ENCODE peak calls at places on chromosomes 4 and X, in five cellular contexts. S is WTC11, T is A549, D is K562, C is GM12878. U is an unnamed sample.

GRCh38 chr4:96352051-96352517 is 512.2 kb downstream of the PDHA2 start:
- DNase-seq in S (peak), T (peak), D (no peak), C (no peak), U (peak)

GRCh38 chrX:115410731-115411435 is 121.4 kb downstream of the LUZP4 start:
- DNase-seq in S (no peak), T (no peak), D (no peak), C (no peak), U (no peak)

GRCh38 chrX:23783569-23784486 is 855 bp downstream of the SAT1 start:
- DNase-seq in S (no peak), T (peak), D (peak), C (no peak), U (no peak)

GRCh38 chr4:163988921-163989320 is 494.4 kb downstream of the TMA16 start:
- DNase-seq in S (no peak), T (no peak), D (no peak), C (no peak), U (no peak)

GRCh38 chr4:89110541-89110985 is 770 bp upstream of the TIGD2 start:
- DNase-seq in S (peak), T (no peak), D (peak), C (no peak), U (no peak)

GRCh38 chr4:41360214-41360910 is 103.6 kb downstream of the UCHL1 start:
- DNase-seq in S (peak), T (peak), D (peak), C (no peak), U (no peak)

GRCh38 chr4:153205757-153206156 is 1.5 kb downstream of the TRIM2 start:
- DNase-seq in S (peak), T (no peak), D (no peak), C (no peak), U (no peak)

GRCh38 chrX:71253253-71254091 is 468 bp downstream of the ZMYM3 start:
- DNase-seq in S (peak), T (peak), D (peak), C (no peak), U (peak)

GRCh38 chr4:80335554-80336358 is at the start of gene CFAP299:
- DNase-seq in S (peak), T (peak), D (peak), C (peak), U (peak)

GRCh38 chr4:121655320-121656268 is 41.2 kb downstream of the ANXA5 start:
- DNase-seq in S (no peak), T (no peak), D (no peak), C (no peak), U (no peak)

GRCh38 chr4:126627255-126627654 is 1005.5 kb upstream of the INTU start:
- DNase-seq in S (peak), T (peak), D (no peak), C (no peak), U (no peak)

GRCh38 chrX:4805559-4805958 is 1092.1 kb upstream of the PRKX start:
- DNase-seq in S (no peak), T (no peak), D (no peak), C (no peak), U (peak)

GRCh38 chr4:156419080-156419638 is 465.5 kb upstream of the CTSO start:
- DNase-seq in S (no peak), T (no peak), D (no peak), C (no peak), U (no peak)

GRCh38 chr4:57491388-57491787 is 381.2 kb upstream of the IGFBP7 start:
- DNase-seq in S (no peak), T (no peak), D (no peak), C (no peak), U (no peak)

GRCh38 chr4:140937866-140938265 is 181.7 kb upstream of the TBC1D9 start:
- DNase-seq in S (no peak), T (peak), D (no peak), C (no peak), U (no peak)

GRCh38 chr4:26753187-26753586 is 107.5 kb upstream of the STIM2 start:
- DNase-seq in S (no peak), T (no peak), D (no peak), C (no peak), U (no peak)

GRCh38 chrX:10168226-10168625 is 11.5 kb downstream of the CLCN4 start:
- DNase-seq in S (no peak), T (no peak), D (no peak), C (no peak), U (peak)

GRCh38 chr4:94673961-94674360 is 83.8 kb upstream of the BMPR1B start:
- DNase-seq in S (no peak), T (no peak), D (no peak), C (no peak), U (no peak)

GRCh38 chr4:139919513-139919912 is 234.5 kb downstream of the MAML3 start:
- DNase-seq in S (no peak), T (peak), D (no peak), C (no peak), U (no peak)

GRCh38 chr4:10013722-10014121 is 7.6 kb downstream of the SLC2A9 start:
- DNase-seq in S (peak), T (peak), D (peak), C (no peak), U (no peak)

GRCh38 chr4:26424838-26425237 is 65.4 kb downstream of the CCKAR start:
- DNase-seq in S (no peak), T (no peak), D (no peak), C (no peak), U (no peak)

GRCh38 chrX:42664706-42665105 is 113.3 kb downstream of the PPP1R2C start:
- DNase-seq in S (no peak), T (no peak), D (no peak), C (no peak), U (no peak)

GRCh38 chr4:72430050-72430449 is 139.0 kb downstream of the ADAMTS3 start:
- DNase-seq in S (no peak), T (no peak), D (no peak), C (no peak), U (no peak)

GRCh38 chr4:158159718-158160094 is 13.1 kb downstream of the GASK1B start:
- DNase-seq in S (no peak), T (no peak), D (no peak), C (no peak), U (no peak)

GRCh38 chrX:127888767-127889166 is 163.4 kb downstream of the ACTRT1 start:
- DNase-seq in S (no peak), T (no peak), D (no peak), C (no peak), U (no peak)

GRCh38 chr4:128776794-128777216 is 32.7 kb upstream of the JADE1 start:
- DNase-seq in S (no peak), T (peak), D (no peak), C (no peak), U (no peak)

GRCh38 chr4:80188457-80188800 is 8.9 kb upstream of the PRDM8 start:
- DNase-seq in S (no peak), T (no peak), D (no peak), C (no peak), U (no peak)

GRCh38 chr4:152482211-152482610 is 53.7 kb downstream of the FBXW7 start:
- DNase-seq in S (no peak), T (no peak), D (no peak), C (no peak), U (no peak)

GRCh38 chrX:155028749-155029360 is 2.2 kb downstream of the FUNDC2 start:
- DNase-seq in S (no peak), T (peak), D (no peak), C (no peak), U (no peak)

GRCh38 chr4:2257361-2258001 is 4.4 kb downstream of the MXD4 start:
- DNase-seq in S (peak), T (no peak), D (no peak), C (no peak), U (no peak)

GRCh38 chrX:79161655-79162054 is 17.2 kb downstream of the GPR174 start:
- DNase-seq in S (no peak), T (no peak), D (no peak), C (peak), U (no peak)

GRCh38 chr4:67198757-67199156 is 346.5 kb downstream of the CENPC start:
- DNase-seq in S (no peak), T (peak), D (no peak), C (no peak), U (no peak)

GRCh38 chr4:92231511-92231910 is 72.3 kb upstream of the GRID2 start:
- DNase-seq in S (no peak), T (no peak), D (no peak), C (no peak), U (no peak)

DNA sequence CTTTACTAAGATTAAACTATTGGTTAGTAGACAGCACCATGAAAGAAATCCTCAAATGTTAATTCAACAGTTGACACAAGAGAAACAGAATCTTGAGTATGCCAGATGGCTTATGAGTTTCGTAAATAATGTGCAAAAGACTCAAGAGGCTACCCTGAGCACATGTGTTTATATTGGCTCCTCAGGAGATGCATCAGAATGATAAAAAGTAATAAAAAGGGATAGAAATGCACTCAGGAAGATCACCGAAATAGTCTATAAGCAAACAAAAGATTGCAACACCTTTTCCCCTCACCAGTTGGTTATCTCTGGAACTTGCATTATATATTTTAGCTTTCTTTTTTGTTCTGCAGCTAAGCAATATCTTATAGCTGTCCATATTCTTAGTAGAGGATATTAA is 84.4 kb downstream of the SCFD2 start:
- DNase-seq in S (no peak), T (no peak), D (no peak), C (no peak), U (no peak)
- TF ChIP-seq ESRRA in S (no peak), T (no peak), D (no peak), C (no peak), U (no peak)

DNA sequence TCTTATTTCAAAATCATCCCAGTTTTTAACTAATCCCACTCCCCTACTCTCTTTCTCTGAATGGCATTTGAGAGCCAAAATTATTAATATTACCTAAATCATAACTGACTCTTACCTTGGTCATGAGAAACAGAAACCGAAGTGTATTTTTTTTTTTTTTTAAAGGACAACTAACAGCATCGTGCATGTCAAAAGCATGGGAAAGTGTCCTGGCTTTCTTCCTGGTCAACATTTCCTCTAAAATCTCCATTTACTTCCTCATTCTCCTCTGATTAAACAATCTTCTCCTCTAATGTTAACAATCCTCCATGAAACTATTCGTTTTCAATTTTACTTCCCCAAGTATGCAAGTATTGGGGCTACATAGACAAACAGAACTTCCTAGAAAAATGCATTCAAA is 2.1 kb upstream of the STS start:
- DNase-seq in S (no peak), T (peak), D (no peak), C (no peak), U (no peak)
- TF ChIP-seq ESRRA in S (no peak), T (no peak), D (no peak), C (no peak), U (no peak)

GRCh38 chrX:134909258-134909657 is 81.5 kb upstream of the SMIM10 start:
- DNase-seq in S (no peak), T (no peak), D (no peak), C (no peak), U (no peak)
- TF ChIP-seq ESRRA in S (no peak), T (no peak), D (no peak), C (no peak), U (no peak)

DNA sequence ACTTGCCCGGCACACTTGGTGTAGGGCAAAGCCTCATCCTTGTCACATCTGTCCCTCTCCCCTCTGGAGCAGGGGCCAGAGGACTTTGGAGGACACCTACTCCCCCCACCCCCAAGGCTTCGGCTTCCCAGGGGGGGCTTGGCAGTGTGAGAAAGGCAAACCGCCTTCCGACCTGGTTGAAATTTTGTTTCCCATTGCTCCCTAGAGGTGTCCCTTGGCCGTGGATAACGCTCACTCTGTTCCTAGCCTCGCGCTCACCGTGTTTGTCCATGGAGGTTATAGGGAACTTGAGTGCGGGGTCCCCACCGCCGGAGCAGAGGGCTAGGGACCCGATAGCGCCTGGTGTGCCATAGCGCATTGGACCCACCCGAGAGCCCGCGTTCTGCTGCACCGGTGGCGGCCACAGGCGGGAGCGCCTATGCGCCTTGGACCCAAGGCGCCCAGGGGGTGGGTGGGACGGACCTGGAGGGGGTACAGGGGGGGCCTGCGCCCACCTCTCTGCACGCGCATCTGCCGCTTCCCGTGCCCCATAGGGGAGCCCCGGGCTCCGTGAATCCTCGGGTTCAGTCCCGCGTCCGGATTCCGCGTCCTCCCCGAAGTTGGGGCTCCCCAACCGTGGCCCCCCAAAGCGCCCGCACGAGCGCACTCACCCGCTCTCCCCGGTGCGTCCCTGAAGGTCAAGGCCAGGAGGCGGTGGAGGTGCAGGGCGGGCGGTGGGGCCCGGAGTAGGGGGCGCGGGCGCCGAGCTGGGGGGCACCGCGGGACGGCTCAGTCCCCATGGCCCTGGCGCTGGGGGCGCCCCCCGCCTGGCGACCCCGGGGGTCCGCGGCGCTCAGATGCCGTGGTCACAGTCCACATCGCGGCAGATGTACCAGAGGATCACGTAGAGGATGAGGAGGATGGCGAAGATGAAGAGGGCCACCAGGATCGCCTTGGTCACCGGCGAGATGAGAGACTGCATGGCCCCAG is 82.7 kb upstream of the DHRSX start:
- DNase-seq in S (peak), T (no peak), D (no peak), C (no peak), U (no peak)
- TF ChIP-seq ESRRA in S (no peak), T (no peak), D (no peak), C (no peak), U (no peak)

GRCh38 chr4:117700111-117700892 is 334.0 kb upstream of the NDST3 start:
- DNase-seq in S (no peak), T (peak), D (no peak), C (no peak), U (peak)
- TF ChIP-seq ESRRA in S (no peak), T (no peak), D (no peak), C (no peak), U (no peak)

GRCh38 chrX:39096599-39096998 is 295.3 kb downstream of the MID1IP1 start:
- DNase-seq in S (no peak), T (no peak), D (no peak), C (no peak), U (no peak)
- TF ChIP-seq ESRRA in S (no peak), T (no peak), D (no peak), C (no peak), U (no peak)

GRCh38 chr4:4259484-4260100 is 11.6 kb upstream of the TMEM128 start:
- DNase-seq in S (no peak), T (no peak), D (no peak), C (no peak), U (peak)

GRCh38 chr4:4256799-4257198 is 8.8 kb upstream of the TMEM128 start:
- DNase-seq in S (no peak), T (no peak), D (no peak), C (no peak), U (no peak)

GRCh38 chr4:4254666-4255065 is 6.6 kb upstream of the TMEM128 start:
- DNase-seq in S (no peak), T (no peak), D (no peak), C (no peak), U (peak)

DNA sequence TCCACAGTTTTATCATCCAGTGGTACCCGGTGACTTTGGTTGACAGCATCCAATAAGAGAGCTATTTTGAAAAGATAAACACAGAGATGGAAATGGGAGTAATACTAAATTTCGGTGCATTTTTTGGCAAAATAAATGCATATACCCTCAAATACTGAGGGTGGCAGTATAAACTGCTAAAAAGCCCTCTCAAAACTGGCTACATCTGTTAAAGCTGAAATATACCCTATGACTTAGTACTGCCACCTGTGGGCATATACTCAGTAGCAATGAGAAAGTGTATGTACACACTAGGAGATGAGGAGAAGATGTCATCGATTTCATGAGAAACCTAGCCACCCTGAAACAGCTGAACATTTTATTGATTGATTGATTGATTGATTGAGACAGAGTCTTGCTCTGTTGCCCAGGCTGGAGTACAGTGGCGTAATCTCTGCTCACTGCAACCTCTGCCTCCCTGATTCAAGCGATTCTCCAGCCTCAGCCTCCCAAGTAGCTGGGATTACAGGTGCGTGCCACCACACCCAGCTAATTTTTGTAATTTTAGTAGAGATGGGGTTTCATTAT is 12.2 kb upstream of the TMEM128 start:
- DNase-seq in S (no peak), T (peak), D (no peak), C (no peak), U (peak)
- TF ChIP-seq ESRRA in S (no peak), T (no peak), D (no peak), C (no peak), U (no peak)

DNA sequence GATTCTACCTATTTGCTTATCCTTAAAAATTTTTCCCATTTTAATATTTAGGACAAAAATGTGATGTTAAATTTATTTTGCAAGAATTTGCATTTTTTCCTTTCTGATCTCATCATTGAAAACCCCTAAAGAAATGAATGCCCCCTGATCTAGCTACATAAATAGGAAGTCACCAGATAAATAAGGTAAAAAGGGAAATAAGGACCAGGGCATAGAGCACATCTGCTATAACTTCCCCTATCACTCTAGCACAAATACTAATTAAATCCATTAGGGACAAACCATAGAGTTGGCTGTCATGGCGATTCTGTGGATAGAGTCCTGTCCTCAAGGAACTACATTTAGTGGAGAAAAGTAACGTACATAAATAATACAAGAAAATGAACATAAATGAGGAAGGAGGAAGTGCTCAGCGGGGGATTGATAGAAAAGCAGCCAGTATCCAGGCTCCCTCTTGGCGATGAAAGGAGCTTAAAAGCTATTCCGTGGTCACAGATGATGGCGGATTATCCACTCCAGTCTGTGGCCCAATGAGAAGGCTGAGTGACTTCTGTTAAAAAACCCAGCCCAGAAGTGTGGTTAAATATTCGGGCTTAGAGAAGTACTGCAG is 76.9 kb upstream of the RPL34 start:
- DNase-seq in S (no peak), T (no peak), D (no peak), C (no peak), U (no peak)
- TF ChIP-seq ESRRA in S (no peak), T (no peak), D (no peak), C (no peak), U (no peak)

DNA sequence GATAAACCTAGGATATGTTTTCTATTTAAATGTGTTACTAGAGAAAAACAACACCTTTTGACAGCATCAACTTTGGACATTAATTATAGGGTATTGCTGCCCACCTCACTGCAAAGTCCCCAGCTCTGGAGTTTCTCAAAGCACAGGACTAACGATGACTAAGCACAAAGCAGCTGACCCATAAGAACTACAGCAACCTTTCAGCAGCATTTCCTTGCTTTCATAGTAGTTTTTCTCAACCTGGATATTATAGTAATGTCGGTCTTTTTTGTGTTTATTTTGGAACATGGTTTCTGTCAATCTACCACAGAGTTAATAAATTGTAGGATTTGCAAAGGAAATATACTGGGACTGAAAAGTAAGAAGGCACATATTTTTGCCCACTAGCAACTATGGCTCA is 21.5 kb downstream of the HHIP start:
- DNase-seq in S (no peak), T (no peak), D (no peak), C (no peak), U (no peak)
- TF ChIP-seq ESRRA in S (no peak), T (no peak), D (no peak), C (no peak), U (no peak)